ENCODE peak calls at places on chromosomes 1 and 21, in seven cellular contexts. V, D, M, O, S, B and R are unnamed samples.

GRCh38 chr1:16915627-16915973 is 6.1 kb upstream of the CROCC start:
- DNase-seq in B (no peak), D (no peak), S (peak), M (no peak), V (no peak), O (no peak), R (no peak)

GRCh38 chr1:38578444-38578951 is 281.1 kb downstream of the RRAGC start:
- DNase-seq in O (no peak), S (no peak), B (no peak), D (no peak), M (no peak), V (no peak), R (no peak)

GRCh38 chr21:46067505-46068201 is 30.3 kb upstream of the COL6A2 start:
- DNase-seq in D (no peak), V (no peak), O (no peak), M (no peak), B (no peak), S (no peak), R (no peak)

GRCh38 chr21:21971384-21971783 is 973.2 kb downstream of the NCAM2 start:
- DNase-seq in V (no peak), S (no peak), D (no peak), O (no peak), B (no peak), M (no peak), R (no peak)

GRCh38 chr21:41168391-41169257 is 664 bp downstream of the BACE2 start:
- DNase-seq in S (peak), B (peak), V (peak), D (peak), O (no peak), M (no peak), R (peak)

GRCh38 chr1:245987222-245987545 is 519.9 kb downstream of the SMYD3 start:
- DNase-seq in D (no peak), V (no peak), S (no peak), B (no peak), O (no peak), M (no peak), R (no peak)

GRCh38 chr1:11787251-11787803 is 18.4 kb downstream of the MTHFR start:
- DNase-seq in V (peak), O (no peak), B (peak), S (peak), D (peak), M (no peak), R (no peak)

GRCh38 chr1:10415211-10415930 is 14.9 kb upstream of the CENPS start:
- DNase-seq in M (no peak), S (peak), D (peak), O (no peak), V (peak), B (no peak), R (no peak)

GRCh38 chr1:182366596-182366995 is 25.0 kb downstream of the GLUL start:
- DNase-seq in M (no peak), O (no peak), V (no peak), B (no peak), D (no peak), S (no peak), R (no peak)

GRCh38 chr1:236979149-236979890 is 24.9 kb downstream of the MT1HL1 start:
- DNase-seq in O (no peak), V (no peak), S (no peak), D (no peak), M (no peak), B (no peak), R (no peak)

GRCh38 chr1:158969855-158970254 is 38.5 kb downstream of the PYHIN1 start:
- DNase-seq in O (no peak), D (peak), V (no peak), S (no peak), B (no peak), M (no peak), R (no peak)

GRCh38 chr1:109788695-109789521 is 25.2 kb upstream of the EPS8L3 start:
- DNase-seq in S (no peak), B (no peak), V (peak), M (no peak), D (no peak), O (no peak), R (no peak)

GRCh38 chr21:15005391-15005790 is 59.4 kb downstream of the NRIP1 start:
- DNase-seq in M (no peak), V (no peak), D (no peak), B (no peak), S (no peak), O (no peak), R (no peak)

GRCh38 chr1:201537028-201537427 is 1.9 kb upstream of the NAV1 start:
- DNase-seq in D (no peak), V (no peak), O (no peak), M (no peak), S (no peak), B (no peak), R (no peak)
- TF ChIP-seq CTCF in D (no peak), V (no peak), O (no peak), M (no peak), S (no peak), B (no peak), R (no peak)

DNA sequence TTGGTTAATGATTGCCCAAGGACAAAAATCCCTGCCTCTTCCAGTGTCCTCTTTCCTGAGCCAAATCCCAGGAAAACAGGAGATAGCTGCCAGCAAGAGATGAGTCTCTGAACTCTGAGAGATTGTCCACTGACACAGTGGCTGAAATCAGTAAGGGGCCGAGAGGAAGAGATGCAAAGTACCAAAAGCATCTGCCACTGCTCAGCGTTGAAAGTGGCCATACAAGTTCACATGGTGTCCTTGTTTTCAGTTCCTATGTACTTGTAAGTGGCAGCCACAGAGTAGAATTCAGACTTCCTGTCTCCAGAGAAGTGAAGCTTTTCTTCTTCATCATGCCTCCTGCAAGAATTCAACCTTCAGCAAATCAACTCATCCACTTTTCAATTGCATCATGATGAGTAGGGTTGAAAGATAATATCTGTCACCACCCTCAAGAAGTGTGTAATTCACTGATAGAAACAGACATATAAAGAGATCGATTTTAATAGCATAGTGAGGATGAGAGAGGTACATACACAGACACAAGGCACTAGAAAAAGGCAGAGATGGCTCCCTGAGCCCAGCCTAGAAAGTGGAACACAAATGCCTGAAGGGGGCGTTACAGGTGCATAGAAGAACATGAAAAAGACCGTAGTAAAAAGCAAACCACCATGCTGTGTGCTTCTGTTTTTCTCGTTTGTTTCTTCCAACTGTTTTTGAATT is 185.8 kb downstream of the MRPL39 start:
- DNase-seq in M (peak), O (no peak), S (peak), B (no peak), D (peak), V (peak), R (no peak)
- TF ChIP-seq CTCF in M (peak), O (peak), S (peak), B (no peak), D (peak), V (peak), R (peak)

GRCh38 chr1:163703794-163704193 is 382.0 kb downstream of the NUF2 start:
- DNase-seq in D (peak), B (no peak), V (no peak), O (no peak), M (no peak), S (no peak), R (no peak)

GRCh38 chr1:163697137-163697536 is 375.4 kb downstream of the NUF2 start:
- DNase-seq in B (no peak), D (no peak), V (no peak), O (no peak), M (no peak), S (no peak), R (no peak)

GRCh38 chr1:163706915-163707314 is 385.2 kb downstream of the NUF2 start:
- DNase-seq in S (no peak), B (no peak), O (no peak), M (no peak), V (no peak), D (peak), R (no peak)

DNA sequence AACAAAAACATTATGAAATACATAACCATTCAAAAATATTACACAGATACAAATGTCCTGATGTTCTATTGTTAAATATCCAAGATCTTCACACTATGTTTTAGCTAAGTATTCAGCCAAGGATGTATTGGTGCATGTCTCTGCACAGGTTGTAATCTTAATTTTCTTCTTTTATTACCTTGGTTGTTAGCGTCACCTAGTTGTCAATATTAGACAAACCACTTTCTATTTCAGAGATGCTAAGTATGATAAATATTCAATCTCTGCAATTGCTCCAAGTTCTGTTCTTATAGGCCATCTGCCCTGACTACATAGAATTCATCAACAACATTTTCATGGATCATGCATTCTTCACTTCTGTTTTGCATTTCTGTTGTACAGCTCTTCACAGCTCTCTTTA is 380.0 kb downstream of the NUF2 start:
- DNase-seq in D (no peak), O (no peak), M (no peak), B (no peak), V (no peak), S (no peak), R (no peak)
- TF ChIP-seq CTCF in D (no peak), O (no peak), M (no peak), B (no peak), V (peak), S (no peak), R (no peak)

GRCh38 chr1:93779540-93780121 is 98.0 kb upstream of the BCAR3 start:
- DNase-seq in S (peak), D (peak), V (no peak), M (no peak), B (peak), O (peak), R (no peak)
- TF ChIP-seq CTCF in S (peak), D (peak), V (no peak), M (no peak), B (no peak), O (no peak), R (no peak)

GRCh38 chr1:225882699-225883615 is 777 bp upstream of the TMEM63A start:
- DNase-seq in V (peak), M (peak), B (peak), S (peak), O (no peak), D (no peak), R (peak)
- TF ChIP-seq CTCF in V (no peak), M (no peak), B (no peak), S (no peak), O (no peak), D (no peak), R (no peak)

GRCh38 chr1:244414543-244414942 is 37.2 kb downstream of the ADSS2 start:
- DNase-seq in D (peak), S (peak), O (peak), B (no peak), M (no peak), V (no peak), R (no peak)
- TF ChIP-seq CTCF in D (peak), S (peak), O (peak), B (no peak), M (no peak), V (no peak), R (no peak)

GRCh38 chr1:229230136-229230892 is 40.6 kb upstream of the RAB4A start:
- DNase-seq in B (no peak), V (no peak), D (peak), S (no peak), M (no peak), O (no peak), R (no peak)

GRCh38 chr1:229230893-229231753 is 39.8 kb upstream of the RAB4A start:
- DNase-seq in D (peak), B (peak), M (no peak), O (no peak), V (no peak), S (peak), R (no peak)

GRCh38 chr1:229229137-229229720 is 41.7 kb upstream of the RAB4A start:
- DNase-seq in D (peak), B (peak), S (peak), V (no peak), M (no peak), O (no peak), R (no peak)

GRCh38 chr1:229229721-229230135 is 41.2 kb upstream of the RAB4A start:
- DNase-seq in D (no peak), S (peak), B (peak), V (peak), O (no peak), M (no peak), R (no peak)

GRCh38 chr1:229231754-229232119 is 39.2 kb upstream of the RAB4A start:
- DNase-seq in B (no peak), O (no peak), S (no peak), V (no peak), M (no peak), D (no peak), R (no peak)
- TF ChIP-seq CTCF in B (no peak), O (no peak), S (no peak), V (no peak), M (no peak), D (no peak), R (no peak)